ENCODE peak calls at places on chromosomes 2 and 18, in eight cellular contexts. T is brain microvascular endothelial cell; V is CD4-positive, CD25-positive, alpha-beta regulatory T cell; N is prostate gland; P is breast epithelium; B is upper lobe of right lung; Z is HCT116; H is PC-3. F is an unnamed sample.

GRCh38 chr18:52572036-52572750 is 232.2 kb downstream of the DCC start:
- DNase-seq in Z (no peak), H (no peak), N (no peak), V (no peak), P (no peak), T (no peak), B (no peak), F (no peak)

GRCh38 chr2:171568085-171568484 is 45.8 kb downstream of the CYBRD1 start:
- DNase-seq in V (no peak), H (peak), T (no peak), B (no peak), N (no peak), Z (no peak), P (no peak), F (no peak)

GRCh38 chr2:60550151-60550983 is 3.1 kb downstream of the BCL11A start:
- DNase-seq in V (peak), T (peak), N (peak), Z (peak), H (peak), B (peak), P (peak), F (peak)

GRCh38 chr2:222423186-222423585 is 1.2 kb upstream of the SGPP2 start:
- DNase-seq in P (no peak), N (no peak), T (no peak), V (no peak), B (no peak), Z (no peak), H (no peak), F (no peak)

GRCh38 chr2:222939208-222939846 is 78.5 kb downstream of the ACSL3 start:
- DNase-seq in N (peak), T (peak), V (peak), P (no peak), B (no peak), Z (peak), H (peak), F (no peak)

GRCh38 chr2:12288048-12288447 is 428.7 kb upstream of the TRIB2 start:
- DNase-seq in N (no peak), P (no peak), T (no peak), V (no peak), H (no peak), Z (no peak), B (no peak), F (no peak)

GRCh38 chr2:100107911-100108647 is 34.3 kb downstream of the AFF3 start:
- DNase-seq in V (no peak), H (no peak), T (no peak), N (no peak), P (no peak), Z (no peak), B (no peak), F (no peak)

GRCh38 chr2:210195066-210195852 is 24.1 kb upstream of the KANSL1L start:
- DNase-seq in B (no peak), P (no peak), Z (peak), T (peak), H (peak), V (peak), N (no peak), F (no peak)

GRCh38 chr2:186518945-186519344 is 32.9 kb downstream of the ZC3H15 start:
- DNase-seq in Z (no peak), B (no peak), T (peak), N (no peak), V (no peak), H (no peak), P (no peak), F (no peak)

GRCh38 chr2:240200230-240201051 is 60.0 kb upstream of the OTOS start:
- DNase-seq in P (no peak), V (no peak), H (no peak), T (no peak), Z (no peak), B (peak), N (no peak), F (no peak)

GRCh38 chr2:56287974-56288373 is 104.2 kb downstream of the CCDC85A start:
- DNase-seq in H (peak), P (no peak), B (no peak), N (no peak), Z (peak), T (no peak), V (no peak), F (no peak)

GRCh38 chr2:102063948-102064678 is 72.4 kb downstream of the IL1R2 start:
- DNase-seq in H (peak), Z (peak), N (peak), P (peak), V (peak), B (peak), T (peak), F (peak)

GRCh38 chr2:238685713-238686112 is 162.2 kb upstream of the TWIST2 start:
- DNase-seq in B (no peak), T (no peak), P (no peak), V (no peak), Z (no peak), N (no peak), H (no peak), F (no peak)

GRCh38 chr2:45790157-45790723 is 138.8 kb downstream of the PRKCE start:
- DNase-seq in V (no peak), H (no peak), P (no peak), Z (no peak), B (no peak), N (no peak), T (no peak), F (no peak)

GRCh38 chr2:196537311-196537710 is 102.2 kb upstream of the CCDC150 start:
- DNase-seq in V (no peak), P (no peak), Z (no peak), B (no peak), N (no peak), H (no peak), T (no peak), F (no peak)

GRCh38 chr18:3248062-3248669 is 565 bp downstream of the MYL12A start:
- DNase-seq in H (no peak), T (no peak), V (peak), Z (no peak), N (no peak), B (no peak), P (no peak), F (no peak)

GRCh38 chr2:176533505-176534193 is 264.4 kb downstream of the MTX2 start:
- DNase-seq in B (no peak), P (no peak), N (peak), T (no peak), V (no peak), H (no peak), Z (no peak), F (no peak)

GRCh38 chr2:176534798-176535479 is 265.7 kb downstream of the MTX2 start:
- DNase-seq in Z (no peak), P (no peak), N (peak), H (peak), V (no peak), T (no peak), B (no peak), F (no peak)

GRCh38 chr2:176536739-176537138 is 267.5 kb downstream of the MTX2 start:
- DNase-seq in Z (no peak), P (no peak), B (no peak), H (peak), V (no peak), N (no peak), T (no peak), F (no peak)

GRCh38 chr2:176537932-176538331 is 268.7 kb downstream of the MTX2 start:
- DNase-seq in B (no peak), H (no peak), P (no peak), T (no peak), N (no peak), V (no peak), Z (no peak), F (no peak)

GRCh38 chr2:176535480-176536113 is 266.4 kb downstream of the MTX2 start:
- DNase-seq in T (no peak), B (no peak), H (peak), Z (no peak), P (no peak), N (no peak), V (no peak), F (no peak)
- H3K27ac ChIP-seq in T (no peak), B (no peak), H (peak), Z (no peak), P (no peak), N (no peak), V (no peak), F (no peak)

GRCh38 chr18:77052297-77052645 is 80.3 kb downstream of the MBP start:
- DNase-seq in P (no peak), B (no peak), V (no peak), T (no peak), Z (no peak), N (no peak), H (no peak), F (no peak)
- H3K27ac ChIP-seq in P (no peak), B (peak), V (peak), T (no peak), Z (no peak), N (no peak), H (no peak), F (no peak)

GRCh38 chr18:54162431-54162830 is 62.0 kb downstream of the MBD2 start:
- DNase-seq in V (no peak), T (peak), H (peak), B (no peak), N (no peak), Z (no peak), P (no peak), F (no peak)

GRCh38 chr18:54157646-54158045 is 66.8 kb downstream of the MBD2 start:
- DNase-seq in N (no peak), H (no peak), P (no peak), V (no peak), Z (no peak), B (no peak), T (no peak), F (no peak)

GRCh38 chr18:54163458-54163857 is 61.0 kb downstream of the MBD2 start:
- DNase-seq in Z (no peak), P (no peak), H (peak), T (no peak), N (no peak), B (no peak), V (no peak), F (no peak)

GRCh38 chr18:54159916-54160315 is 64.6 kb downstream of the MBD2 start:
- DNase-seq in V (no peak), Z (no peak), B (no peak), H (no peak), P (no peak), T (no peak), N (no peak), F (no peak)

DNA sequence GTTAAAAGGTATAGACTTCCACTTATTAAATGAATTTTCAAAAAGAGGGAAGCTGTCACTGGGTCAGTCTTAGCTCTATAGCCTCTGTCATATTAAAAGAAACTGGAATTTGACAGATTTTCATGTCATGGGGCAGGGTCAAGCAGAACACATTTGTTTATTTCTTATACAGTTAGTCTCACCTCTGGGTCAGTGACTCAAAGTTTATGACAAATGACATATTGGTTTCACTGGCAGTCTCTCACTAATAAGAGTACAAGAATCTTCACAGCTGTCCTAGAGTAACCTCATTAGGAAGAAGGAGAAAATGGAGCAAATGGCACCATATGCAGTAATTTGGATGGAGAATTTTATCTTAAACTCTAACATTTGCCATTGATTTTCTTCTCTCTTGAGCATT is 63.2 kb downstream of the MBD2 start:
- DNase-seq in P (no peak), N (no peak), Z (no peak), T (no peak), B (no peak), H (peak), V (no peak), F (no peak)
- H3K27ac ChIP-seq in P (no peak), N (no peak), Z (no peak), T (no peak), B (no peak), H (no peak), V (no peak), F (no peak)

GRCh38 chr18:63679820-63680606 is 18.3 kb upstream of the SERPINB3 start:
- DNase-seq in P (no peak), B (no peak), T (no peak), N (no peak), Z (no peak), H (no peak), V (no peak), F (no peak)

GRCh38 chr18:63684718-63685117 is 18.0 kb upstream of the SERPINB11 start:
- DNase-seq in P (no peak), B (no peak), V (no peak), H (no peak), T (no peak), N (no peak), Z (no peak), F (no peak)

GRCh38 chr18:63683890-63684289 is 18.9 kb upstream of the SERPINB11 start:
- DNase-seq in N (no peak), H (peak), B (no peak), T (no peak), Z (no peak), P (no peak), V (no peak), F (no peak)

GRCh38 chr18:63683152-63683551 is 19.6 kb upstream of the SERPINB11 start:
- DNase-seq in N (peak), H (peak), P (no peak), B (no peak), V (no peak), Z (no peak), T (peak), F (no peak)

DNA sequence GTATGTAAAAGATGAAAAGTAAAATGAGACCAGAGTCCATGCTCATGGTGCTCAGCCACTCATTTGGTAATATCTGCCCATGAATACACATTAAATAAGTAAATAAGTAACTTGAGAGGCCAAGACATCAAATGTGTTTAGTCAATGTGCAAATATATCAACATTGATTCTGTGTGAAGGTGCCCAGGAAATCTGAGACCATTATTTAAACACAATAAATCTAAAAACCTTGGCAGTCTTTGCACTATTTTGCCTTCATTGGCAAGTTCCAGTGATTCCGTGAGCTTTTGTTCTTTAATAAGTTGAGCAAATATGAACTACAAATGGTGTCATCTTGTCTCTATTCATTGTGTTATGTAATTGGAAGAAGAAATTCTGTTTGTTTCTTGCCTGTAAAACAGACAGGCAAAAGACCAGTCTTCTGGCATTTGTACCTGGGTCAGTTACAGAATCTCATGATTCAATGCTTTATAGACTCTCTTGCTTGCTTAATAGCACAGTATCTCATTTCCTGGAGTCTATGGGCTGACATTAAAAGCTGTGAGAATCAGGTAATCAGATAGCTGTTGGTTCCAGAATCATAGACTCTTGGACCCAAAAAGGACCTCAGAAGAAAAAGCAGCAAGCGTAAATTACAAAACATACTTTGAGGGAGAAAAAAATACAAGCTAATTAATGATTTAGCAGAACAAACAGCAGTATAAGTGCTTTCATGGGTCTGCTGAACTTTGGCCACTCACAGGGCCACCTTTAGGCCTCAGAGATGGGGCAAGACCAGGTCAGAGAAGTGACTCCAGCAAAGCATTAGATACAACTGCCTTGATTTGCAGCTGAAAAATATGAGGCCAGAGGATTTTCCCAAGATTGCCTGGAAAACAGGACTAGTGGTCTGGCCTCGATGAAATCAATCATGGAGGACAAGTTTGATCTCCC is 20.0 kb upstream of the SERPINB3 start:
- DNase-seq in N (peak), V (no peak), T (no peak), B (no peak), H (peak), P (no peak), Z (no peak), F (no peak)
- H3K27ac ChIP-seq in N (peak), V (no peak), T (peak), B (no peak), H (peak), P (no peak), Z (no peak), F (no peak)

GRCh38 chr2:213545481-213545880 is 261.2 kb downstream of the SPAG16 start:
- DNase-seq in H (no peak), B (no peak), V (no peak), T (no peak), P (no peak), N (no peak), Z (no peak), F (no peak)

GRCh38 chr2:213545964-213546363 is 261.7 kb downstream of the SPAG16 start:
- DNase-seq in H (no peak), N (no peak), B (no peak), V (no peak), T (no peak), Z (no peak), P (no peak), F (no peak)

GRCh38 chr2:213544940-213545339 is 260.7 kb downstream of the SPAG16 start:
- DNase-seq in Z (no peak), H (no peak), N (no peak), V (no peak), P (no peak), T (no peak), B (no peak), F (no peak)
- H3K27ac ChIP-seq in Z (no peak), H (no peak), N (no peak), V (no peak), P (no peak), T (no peak), B (no peak), F (no peak)

DNA sequence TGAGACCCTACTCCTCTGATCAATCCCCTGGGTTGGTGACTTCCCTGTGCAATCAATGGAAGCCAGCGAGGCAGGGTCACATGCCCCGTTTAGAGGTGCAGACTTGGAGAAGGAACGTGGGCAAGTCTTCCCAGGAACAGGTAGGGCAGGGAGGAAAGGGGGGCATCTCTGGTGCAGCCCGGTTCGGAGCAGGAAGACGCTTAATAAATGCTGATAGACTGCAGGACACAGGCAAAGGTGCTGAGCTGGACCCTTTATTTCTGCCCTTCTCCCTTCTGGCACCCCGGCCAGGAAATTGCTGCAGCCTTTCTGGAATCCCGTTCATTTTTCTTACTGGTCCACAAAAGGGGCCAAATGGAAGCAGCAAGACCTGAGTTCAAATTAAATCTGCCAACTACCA is 821 bp upstream of the PROC start:
- DNase-seq in Z (no peak), H (no peak), V (no peak), N (no peak), T (no peak), P (no peak), B (no peak), F (no peak)
- H3K27ac ChIP-seq in Z (no peak), H (no peak), V (no peak), N (no peak), T (no peak), P (no peak), B (no peak), F (no peak)

DNA sequence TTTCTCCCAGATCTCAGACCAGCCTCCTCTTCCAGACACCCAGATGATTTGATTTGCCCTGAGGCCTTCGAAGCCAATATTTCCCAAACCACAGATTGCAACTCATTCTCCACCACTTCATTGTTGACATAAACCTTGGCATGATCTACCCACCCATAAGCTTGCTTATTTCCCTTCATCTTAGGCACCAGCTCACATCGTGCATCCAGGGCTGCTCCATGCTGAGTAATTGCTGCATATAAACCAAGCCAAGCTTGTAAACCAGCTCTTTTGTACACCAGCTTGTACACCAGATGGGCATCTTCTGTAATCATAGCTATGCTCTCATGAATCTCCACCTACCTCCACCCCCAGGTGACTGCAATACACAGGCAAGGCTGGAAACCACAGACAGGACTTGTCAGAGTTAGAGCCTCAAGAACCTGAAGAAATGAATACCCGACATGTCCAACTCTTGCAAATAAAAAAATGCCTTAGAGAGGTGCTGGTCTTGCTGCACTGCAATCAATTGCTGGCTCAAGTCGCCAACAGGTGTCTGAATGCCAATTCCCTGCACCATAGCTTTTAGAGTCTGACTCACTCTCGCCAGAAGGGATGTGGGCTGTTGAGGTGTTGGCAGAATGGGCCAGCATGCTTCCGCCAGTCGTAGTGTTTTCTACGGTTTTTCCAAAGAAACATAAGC is 31.5 kb downstream of the TRABD2A start:
- DNase-seq in P (no peak), H (peak), Z (no peak), V (peak), T (no peak), N (peak), B (no peak), F (no peak)
- H3K27ac ChIP-seq in P (no peak), H (peak), Z (no peak), V (peak), T (no peak), N (no peak), B (no peak), F (no peak)

DNA sequence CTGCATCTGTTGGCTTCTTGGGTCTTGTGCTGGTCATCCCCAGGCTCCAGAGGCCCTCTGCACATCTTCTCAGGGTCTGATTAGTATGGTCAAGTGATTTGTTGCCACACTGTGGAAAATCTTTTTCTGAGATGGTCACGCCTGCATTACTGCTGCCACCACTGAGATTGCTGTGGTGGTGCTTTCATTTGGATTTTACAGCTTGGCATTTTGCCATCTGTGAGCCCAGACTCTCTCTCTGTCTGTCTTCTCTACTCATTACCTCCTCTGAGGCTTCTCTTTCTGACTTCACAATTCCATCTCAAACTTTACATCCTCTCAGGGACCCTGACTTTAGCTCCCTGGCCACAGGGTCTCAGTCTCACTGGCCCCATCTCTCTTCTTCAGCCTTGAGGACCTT is 154.6 kb downstream of the LRRTM1 start:
- DNase-seq in V (no peak), Z (no peak), B (no peak), N (no peak), P (no peak), H (no peak), T (no peak), F (no peak)
- H3K27ac ChIP-seq in V (no peak), Z (no peak), B (no peak), N (no peak), P (no peak), H (no peak), T (no peak), F (no peak)